ENCODE peak calls at places on chromosomes 3 and 15, in six cellular contexts. O is spleen; Y is stimulated activated CD8-positive, alpha-beta memory T cell treated with anti-CD3 and anti-CD28 coated beads, Interleukin-4, amount 100 ng/mL, for 1 hour; W is iris pigment epithelial cell; Z is mucosa of gallbladder; C is HS-27A. R is an unnamed sample.

GRCh38 chr3:108283989-108284388 is 12.4 kb upstream of the HHLA2 start:
- DNase-seq in O (no peak), Y (no peak), W (no peak), Z (no peak), C (no peak), R (no peak)

GRCh38 chr3:10602769-10603768 is 97.7 kb upstream of the ATP2B2 start:
- DNase-seq in O (peak; percentile 59), Y (peak; percentile 40), W (no peak), Z (no peak), C (no peak), R (peak; percentile 48)

GRCh38 chr3:149850787-149851582 is 38.0 kb downstream of the RNF13 start:
- DNase-seq in O (no peak), Y (no peak), W (no peak), Z (no peak), C (no peak), R (no peak)

GRCh38 chr3:182726258-182727142 is 66.8 kb upstream of the ATP11B start:
- DNase-seq in O (no peak), Y (no peak), W (no peak), Z (no peak), C (no peak), R (no peak)

GRCh38 chr3:157499342-157499963 is 3.8 kb downstream of the VEPH1 start:
- DNase-seq in O (peak; percentile 69), Y (no peak), W (peak; percentile 29), Z (peak; percentile 80), C (no peak), R (no peak)

GRCh38 chr3:4584537-4585249 is 91.5 kb downstream of the ITPR1 start:
- DNase-seq in O (no peak), Y (no peak), W (peak; percentile 24), Z (peak; percentile 24), C (no peak), R (no peak)

GRCh38 chr15:85879334-85880163 is 84.8 kb upstream of the KLHL25 start:
- DNase-seq in O (no peak), Y (no peak), W (no peak), Z (no peak), C (peak; percentile 94), R (no peak)

GRCh38 chr15:73321496-73322344 is 47.0 kb downstream of the HCN4 start:
- DNase-seq in O (peak; percentile 50), Y (no peak), W (no peak), Z (no peak), C (no peak), R (no peak)

GRCh38 chr3:4139462-4140140 is 163.6 kb upstream of the SETMAR start:
- DNase-seq in O (no peak), Y (no peak), W (no peak), Z (no peak), C (no peak), R (no peak)

GRCh38 chr3:140008693-140008980 is 73.7 kb downstream of the CLSTN2 start:
- DNase-seq in O (no peak), Y (no peak), W (no peak), Z (no peak), C (no peak), R (no peak)

GRCh38 chr15:90084876-90085423 is 17.3 kb downstream of the IDH2 start:
- DNase-seq in O (no peak), Y (no peak), W (no peak), Z (no peak), C (no peak), R (no peak)

GRCh38 chr15:38920966-38921365 is 356.4 kb upstream of the RASGRP1 start:
- DNase-seq in O (no peak), Y (no peak), W (no peak), Z (no peak), C (no peak), R (no peak)